ENCODE peak calls at places on chromosomes 3 and 15, in five cellular contexts. Z, V, W, L and N are unnamed samples.
A peak's percentile ranks its signal among the peaks of the same experiment; 100 is the strongest.

GRCh38 chr15:88238618-88239430 is 17.7 kb downstream of the NTRK3 start:
- DNase-seq in Z (no peak), V (no peak), W (no peak), L (no peak), N (no peak)

GRCh38 chr3:42369304-42369703 is 41.1 kb downstream of the LYZL4 start:
- DNase-seq in Z (peak; percentile 26), V (no peak), W (peak; percentile 15), L (peak; percentile 83), N (peak; percentile 73)

GRCh38 chr3:142168514-142168913 is 19.2 kb upstream of the TFDP2 start:
- DNase-seq in Z (no peak), V (no peak), W (no peak), L (no peak), N (no peak)

GRCh38 chr15:70165811-70166284 is 68.1 kb upstream of the TLE3 start:
- DNase-seq in Z (peak; percentile 38), V (no peak), W (peak; percentile 80), L (no peak), N (peak; percentile 91)

GRCh38 chr15:75200765-75201608 is 695 bp upstream of the C15orf39 start:
- DNase-seq in Z (peak; percentile 73), V (peak; percentile 83), W (no peak), L (no peak), N (peak; percentile 95)

GRCh38 chr3:3560566-3561336 is 238.5 kb upstream of the LRRN1 start:
- DNase-seq in Z (no peak), V (no peak), W (no peak), L (no peak), N (no peak)

GRCh38 chr3:7309707-7310106 is 448.8 kb downstream of the GRM7 start:
- DNase-seq in Z (no peak), V (no peak), W (peak; percentile 59), L (peak; percentile 36), N (peak; percentile 21)

GRCh38 chr3:68878322-68878721 is 54.0 kb downstream of the TAFA4 start:
- DNase-seq in Z (no peak), V (no peak), W (no peak), L (no peak), N (no peak)

GRCh38 chr3:135161425-135161824 is 366.4 kb downstream of the EPHB1 start:
- DNase-seq in Z (no peak), V (no peak), W (no peak), L (no peak), N (no peak)

GRCh38 chr3:134601539-134602439 is 49.0 kb downstream of the KY start:
- DNase-seq in Z (no peak), V (no peak), W (no peak), L (peak; percentile 74), N (peak; percentile 65)

GRCh38 chr3:64179860-64180259 is 45.4 kb downstream of the PRICKLE2 start:
- DNase-seq in Z (no peak), V (no peak), W (no peak), L (no peak), N (no peak)

GRCh38 chr3:45551214-45552010 is 43.1 kb upstream of the LIMD1 start:
- DNase-seq in Z (peak; percentile 33), V (no peak), W (peak; percentile 83), L (peak; percentile 80), N (peak; percentile 44)

GRCh38 chr15:97561529-97561928 is 399.0 kb upstream of the ARRDC4 start:
- DNase-seq in Z (no peak), V (no peak), W (no peak), L (no peak), N (no peak)

GRCh38 chr15:91632981-91633380 is 220.5 kb upstream of the SLCO3A1 start:
- DNase-seq in Z (no peak), V (no peak), W (no peak), L (no peak), N (no peak)

GRCh38 chr3:167380004-167380689 is at the start of gene ZBBX:
- DNase-seq in Z (peak; percentile 89), V (peak; percentile 83), W (peak; percentile 66), L (peak; percentile 96), N (peak; percentile 84)

GRCh38 chr3:58492385-58492970 is 582 bp downstream of the KCTD6 start:
- DNase-seq in Z (no peak), V (no peak), W (no peak), L (no peak), N (peak; percentile 18)

GRCh38 chr3:164537485-164537884 is 540.8 kb downstream of the SI start:
- DNase-seq in Z (no peak), V (no peak), W (no peak), L (no peak), N (no peak)

GRCh38 chr15:100501095-100501494 is 27.7 kb downstream of the CERS3 start:
- DNase-seq in Z (no peak), V (no peak), W (no peak), L (no peak), N (no peak)

GRCh38 chr3:38153221-38153620 is 12.1 kb upstream of the OXSR1 start:
- DNase-seq in Z (no peak), V (no peak), W (no peak), L (no peak), N (no peak)

GRCh38 chr3:57971975-57972374 is 36.2 kb upstream of the FLNB start:
- DNase-seq in Z (peak; percentile 80), V (no peak), W (peak; percentile 57), L (no peak), N (no peak)

GRCh38 chr15:26128611-26129140 is 265.5 kb upstream of the ATP10A start:
- DNase-seq in Z (no peak), V (no peak), W (no peak), L (no peak), N (no peak)

GRCh38 chr3:145182196-145182911 is 978.6 kb downstream of the PLOD2 start:
- DNase-seq in Z (no peak), V (no peak), W (no peak), L (no peak), N (no peak)

GRCh38 chr15:45351229-45351628 is 27.1 kb downstream of the GATM start:
- DNase-seq in Z (no peak), V (no peak), W (no peak), L (no peak), N (no peak)

GRCh38 chr15:100542290-100542689 is 13.5 kb upstream of the CERS3 start:
- DNase-seq in Z (no peak), V (no peak), W (no peak), L (no peak), N (no peak)

GRCh38 chr3:13771496-13771895 is 108.4 kb downstream of the WNT7A start:
- DNase-seq in Z (peak; percentile 23), V (no peak), W (no peak), L (no peak), N (no peak)

GRCh38 chr3:31185004-31185357 is 290.5 kb upstream of the GADL1 start:
- DNase-seq in Z (no peak), V (no peak), W (no peak), L (no peak), N (no peak)

GRCh38 chr3:5427938-5428337 is 240.4 kb downstream of the EDEM1 start:
- DNase-seq in Z (no peak), V (no peak), W (no peak), L (no peak), N (no peak)

GRCh38 chr3:81955908-81956307 is 194.5 kb upstream of the GBE1 start:
- DNase-seq in Z (no peak), V (no peak), W (no peak), L (no peak), N (no peak)

GRCh38 chr3:148957586-148957985 is 33.8 kb upstream of the GYG1 start:
- DNase-seq in Z (no peak), V (no peak), W (no peak), L (no peak), N (no peak)

GRCh38 chr15:40110866-40111550 is 2.3 kb upstream of the BMF start:
- DNase-seq in Z (no peak), V (no peak), W (no peak), L (no peak), N (no peak)

GRCh38 chr15:40111888-40112287 is 3.2 kb upstream of the BMF start:
- DNase-seq in Z (no peak), V (no peak), W (no peak), L (no peak), N (no peak)

GRCh38 chr15:40106203-40107161 is 2.2 kb downstream of the BMF start:
- DNase-seq in Z (peak; percentile 83), V (peak; percentile 85), W (no peak), L (no peak), N (peak; percentile 86)

GRCh38 chr15:40108061-40108854 is 421 bp downstream of the BMF start:
- DNase-seq in Z (peak; percentile 56), V (peak; percentile 62), W (peak; percentile 66), L (no peak), N (peak; percentile 91)

GRCh38 chr15:40108855-40109735 is at the start of gene BMF:
- DNase-seq in Z (peak; percentile 100), V (peak; percentile 100), W (peak; percentile 100), L (peak; percentile 99), N (peak; percentile 100)
- TF ChIP-seq CTCF in Z (no peak), V (peak; percentile 29), W (no peak), L (no peak), N (peak; percentile 51)

DNA sequence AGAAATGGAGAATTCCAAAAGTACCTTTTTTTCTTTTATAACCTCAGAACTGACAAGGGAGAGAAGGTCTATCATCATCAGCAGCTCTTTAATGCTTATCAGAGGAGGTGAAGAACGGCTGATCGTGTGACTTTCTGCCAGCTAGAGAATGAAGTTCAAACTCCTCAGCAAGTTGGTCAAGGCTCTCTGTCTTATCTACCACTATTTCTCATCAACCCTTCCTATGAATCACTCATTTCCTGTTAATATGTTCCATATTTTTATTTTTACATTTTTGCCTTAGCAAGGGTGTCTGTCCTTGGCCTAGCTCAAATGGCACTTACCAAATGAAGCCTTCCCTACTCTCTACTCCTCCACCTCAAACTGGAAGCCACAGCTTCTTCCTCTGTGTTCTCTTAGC is 73.1 kb upstream of the TSPAN3 start:
- DNase-seq in Z (no peak), V (no peak), W (no peak), L (no peak), N (no peak)
- H3K4me3 ChIP-seq in Z (no peak overlapping the region), V (no peak overlapping the region), W (no peak overlapping the region), L (no peak overlapping the region), N (no peak overlapping the region)

DNA sequence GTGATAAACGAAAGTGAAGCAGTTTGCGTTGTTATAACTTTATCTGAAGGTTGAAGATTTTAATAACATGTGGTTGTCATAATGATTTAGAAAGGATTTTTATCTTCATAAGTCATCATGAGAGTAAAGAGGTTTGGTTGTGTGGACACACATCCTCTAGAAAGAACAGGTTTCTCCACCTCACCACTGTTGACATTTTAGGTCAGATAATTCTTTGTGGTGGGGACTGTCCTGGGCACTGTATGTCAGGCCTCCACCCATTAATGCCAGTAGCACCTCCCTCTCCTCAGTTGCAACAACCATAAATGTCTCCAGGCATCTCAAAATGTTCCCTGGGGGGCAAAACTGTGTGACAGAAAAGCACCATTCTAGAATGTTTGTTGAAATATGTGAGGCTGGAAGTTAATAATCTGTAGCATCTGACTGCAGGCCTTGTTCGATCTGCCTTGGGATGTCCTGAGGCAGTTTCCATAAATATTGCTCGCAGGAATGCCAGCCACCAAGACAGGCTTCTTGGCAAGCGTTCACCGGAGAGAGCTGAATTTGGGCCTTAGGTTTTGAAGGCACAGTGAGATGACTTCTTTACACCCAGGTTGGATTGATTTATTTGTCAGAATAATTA is 100.1 kb downstream of the ADAMTSL3 start:
- DNase-seq in Z (no peak), V (no peak), W (no peak), L (no peak), N (no peak)
- TF ChIP-seq CTCF in Z (no peak), V (no peak), W (no peak), L (no peak), N (no peak)

DNA sequence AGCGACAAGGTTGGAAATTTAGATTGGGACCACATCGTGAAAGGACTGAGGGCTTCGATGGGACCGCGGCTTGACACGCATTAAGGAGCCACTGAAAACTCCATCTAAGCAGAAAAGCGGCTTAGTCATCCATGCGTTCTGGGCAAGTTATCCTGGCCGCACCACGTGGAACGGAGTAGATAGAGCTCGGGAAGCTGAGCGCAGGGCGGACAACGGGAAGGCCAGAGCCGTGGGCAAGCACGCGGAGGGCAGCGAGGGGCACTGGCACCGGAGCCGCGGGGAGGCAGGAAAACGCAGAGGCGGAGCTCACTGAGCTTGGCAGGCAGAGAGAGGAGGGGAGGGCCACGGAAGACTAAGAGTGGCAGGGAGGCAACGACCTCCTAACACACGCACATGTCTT is 61.3 kb upstream of the VGLL4 start:
- DNase-seq in Z (no peak), V (no peak), W (no peak), L (peak; percentile 63), N (peak; percentile 44)
- H3K4me3 ChIP-seq in Z (no peak overlapping the region), V (no peak overlapping the region), W (no peak overlapping the region), L (peak overlapping the region; percentile 36), N (no peak overlapping the region)